ENCODE peak calls at places on chromosomes 7 and 10, in ten cellular contexts. One of them, this sample, is unnamed.

GRCh38 chr7:1505731-1506550 is 1.8 kb upstream of the INTS1 start:
- DNase-seq in adrenal gland: peak; percentile 53
- DNase-seq in glutamatergic neuron: no peak
- DNase-seq in progenitor cell of endocrine pancreas: no peak
- DNase-seq in A549: peak; percentile 78
- DNase-seq in astrocyte of the spinal cord: no peak
- DNase-seq in OCI-LY7: peak; percentile 92
- DNase-seq in Peyer's patch: no peak
- DNase-seq in cardiac muscle cell: no peak
- DNase-seq in GM10248: peak; percentile 56
- DNase-seq in this sample: no peak

GRCh38 chr7:153886506-153887391 is 165.4 kb upstream of the DPP6 start:
- DNase-seq in adrenal gland: no peak
- DNase-seq in glutamatergic neuron: no peak
- DNase-seq in progenitor cell of endocrine pancreas: no peak
- DNase-seq in A549: no peak
- DNase-seq in astrocyte of the spinal cord: peak; percentile 0
- DNase-seq in OCI-LY7: no peak
- DNase-seq in Peyer's patch: no peak
- DNase-seq in cardiac muscle cell: peak; percentile 23
- DNase-seq in GM10248: no peak
- DNase-seq in this sample: no peak

GRCh38 chr7:696426-697258 is 29.9 kb upstream of the DNAAF5 start:
- DNase-seq in adrenal gland: peak; percentile 26
- DNase-seq in glutamatergic neuron: no peak
- DNase-seq in progenitor cell of endocrine pancreas: no peak
- DNase-seq in A549: no peak
- DNase-seq in astrocyte of the spinal cord: no peak
- DNase-seq in OCI-LY7: no peak
- DNase-seq in Peyer's patch: no peak
- DNase-seq in cardiac muscle cell: no peak
- DNase-seq in GM10248: no peak
- DNase-seq in this sample: no peak

GRCh38 chr10:36621346-36621745 is 504.1 kb upstream of the ANKRD30A start:
- DNase-seq in adrenal gland: no peak
- DNase-seq in glutamatergic neuron: no peak
- DNase-seq in progenitor cell of endocrine pancreas: no peak
- DNase-seq in A549: no peak
- DNase-seq in astrocyte of the spinal cord: peak; percentile 29
- DNase-seq in OCI-LY7: no peak
- DNase-seq in Peyer's patch: no peak
- DNase-seq in cardiac muscle cell: no peak
- DNase-seq in GM10248: no peak
- DNase-seq in this sample: no peak

GRCh38 chr7:68725843-68726242 is 872.4 kb upstream of the AUTS2 start:
- DNase-seq in adrenal gland: no peak
- DNase-seq in glutamatergic neuron: no peak
- DNase-seq in progenitor cell of endocrine pancreas: no peak
- DNase-seq in A549: no peak
- DNase-seq in astrocyte of the spinal cord: no peak
- DNase-seq in OCI-LY7: peak; percentile 11
- DNase-seq in Peyer's patch: no peak
- DNase-seq in cardiac muscle cell: no peak
- DNase-seq in GM10248: no peak
- DNase-seq in this sample: no peak

GRCh38 chr10:3780766-3781457 is 4.1 kb downstream of the KLF6 start:
- DNase-seq in adrenal gland: no peak
- DNase-seq in glutamatergic neuron: no peak
- DNase-seq in progenitor cell of endocrine pancreas: no peak
- DNase-seq in A549: no peak
- DNase-seq in astrocyte of the spinal cord: peak; percentile 50
- DNase-seq in OCI-LY7: no peak
- DNase-seq in Peyer's patch: no peak
- DNase-seq in cardiac muscle cell: no peak
- DNase-seq in GM10248: no peak
- DNase-seq in this sample: no peak

GRCh38 chr7:44057181-44057848 is 8.1 kb downstream of the PGAM2 start:
- DNase-seq in adrenal gland: no peak
- DNase-seq in glutamatergic neuron: no peak
- DNase-seq in progenitor cell of endocrine pancreas: no peak
- DNase-seq in A549: no peak
- DNase-seq in astrocyte of the spinal cord: no peak
- DNase-seq in OCI-LY7: no peak
- DNase-seq in Peyer's patch: no peak
- DNase-seq in cardiac muscle cell: no peak
- DNase-seq in GM10248: no peak
- DNase-seq in this sample: no peak

GRCh38 chr10:89301721-89302445 is at the start of gene IFIT2:
- DNase-seq in adrenal gland: peak; percentile 34
- DNase-seq in glutamatergic neuron: no peak
- DNase-seq in progenitor cell of endocrine pancreas: no peak
- DNase-seq in A549: peak; percentile 37
- DNase-seq in astrocyte of the spinal cord: peak; percentile 85
- DNase-seq in OCI-LY7: peak; percentile 66
- DNase-seq in Peyer's patch: peak; percentile 59
- DNase-seq in cardiac muscle cell: no peak
- DNase-seq in GM10248: peak; percentile 59
- DNase-seq in this sample: no peak

GRCh38 chr7:80054356-80054755 is 80.3 kb upstream of the GNAI1 start:
- DNase-seq in adrenal gland: no peak
- DNase-seq in glutamatergic neuron: no peak
- DNase-seq in progenitor cell of endocrine pancreas: no peak
- DNase-seq in A549: no peak
- DNase-seq in astrocyte of the spinal cord: no peak
- DNase-seq in OCI-LY7: no peak
- DNase-seq in Peyer's patch: no peak
- DNase-seq in cardiac muscle cell: no peak
- DNase-seq in GM10248: no peak
- DNase-seq in this sample: no peak

GRCh38 chr7:24869572-24869971 is 110.4 kb downstream of the OSBPL3 start:
- DNase-seq in adrenal gland: no peak
- DNase-seq in glutamatergic neuron: no peak
- DNase-seq in progenitor cell of endocrine pancreas: no peak
- DNase-seq in A549: no peak
- DNase-seq in astrocyte of the spinal cord: peak; percentile 30
- DNase-seq in OCI-LY7: no peak
- DNase-seq in Peyer's patch: no peak
- DNase-seq in cardiac muscle cell: no peak
- DNase-seq in GM10248: no peak
- DNase-seq in this sample: no peak

GRCh38 chr10:91576096-91576545 is 56.8 kb downstream of the PPP1R3C start:
- DNase-seq in adrenal gland: no peak
- DNase-seq in glutamatergic neuron: no peak
- DNase-seq in progenitor cell of endocrine pancreas: no peak
- DNase-seq in A549: no peak
- DNase-seq in astrocyte of the spinal cord: no peak
- DNase-seq in OCI-LY7: no peak
- DNase-seq in Peyer's patch: no peak
- DNase-seq in cardiac muscle cell: no peak
- DNase-seq in GM10248: no peak
- DNase-seq in this sample: no peak

GRCh38 chr7:112042631-112043030 is 163.6 kb downstream of the DOCK4 start:
- DNase-seq in adrenal gland: no peak
- DNase-seq in glutamatergic neuron: peak; percentile 21
- DNase-seq in progenitor cell of endocrine pancreas: no peak
- DNase-seq in A549: no peak
- DNase-seq in astrocyte of the spinal cord: no peak
- DNase-seq in OCI-LY7: no peak
- DNase-seq in Peyer's patch: no peak
- DNase-seq in cardiac muscle cell: no peak
- DNase-seq in GM10248: no peak
- DNase-seq in this sample: no peak

GRCh38 chr10:44180321-44181154 is 204.4 kb downstream of the CXCL12 start:
- DNase-seq in adrenal gland: no peak
- DNase-seq in glutamatergic neuron: no peak
- DNase-seq in progenitor cell of endocrine pancreas: no peak
- DNase-seq in A549: no peak
- DNase-seq in astrocyte of the spinal cord: peak; percentile 91
- DNase-seq in OCI-LY7: no peak
- DNase-seq in Peyer's patch: no peak
- DNase-seq in cardiac muscle cell: no peak
- DNase-seq in GM10248: no peak
- DNase-seq in this sample: no peak

GRCh38 chr7:45704683-45705016 is 130.5 kb downstream of the ADCY1 start:
- DNase-seq in adrenal gland: no peak
- DNase-seq in glutamatergic neuron: no peak
- DNase-seq in progenitor cell of endocrine pancreas: no peak
- DNase-seq in A549: no peak
- DNase-seq in astrocyte of the spinal cord: no peak
- DNase-seq in OCI-LY7: no peak
- DNase-seq in Peyer's patch: no peak
- DNase-seq in cardiac muscle cell: no peak
- DNase-seq in GM10248: no peak
- DNase-seq in this sample: peak; percentile 4

GRCh38 chr10:35335718-35336083 is 608 bp upstream of the CCNY start:
- DNase-seq in adrenal gland: peak; percentile 27
- DNase-seq in glutamatergic neuron: no peak
- DNase-seq in progenitor cell of endocrine pancreas: no peak
- DNase-seq in A549: peak; percentile 44
- DNase-seq in astrocyte of the spinal cord: no peak
- DNase-seq in OCI-LY7: peak; percentile 43
- DNase-seq in Peyer's patch: peak; percentile 53
- DNase-seq in cardiac muscle cell: no peak
- DNase-seq in GM10248: no peak
- DNase-seq in this sample: peak; percentile 29

GRCh38 chr10:14325325-14325955 is 5.3 kb downstream of the FRMD4A start:
- DNase-seq in adrenal gland: peak; percentile 14
- DNase-seq in glutamatergic neuron: peak; percentile 70
- DNase-seq in progenitor cell of endocrine pancreas: peak; percentile 18
- DNase-seq in A549: peak; percentile 64
- DNase-seq in astrocyte of the spinal cord: peak; percentile 14
- DNase-seq in OCI-LY7: peak; percentile 46
- DNase-seq in Peyer's patch: no peak
- DNase-seq in cardiac muscle cell: peak; percentile 64
- DNase-seq in GM10248: peak; percentile 32
- DNase-seq in this sample: peak; percentile 89

GRCh38 chr7:131652934-131653333 is 96.5 kb upstream of the PODXL start:
- DNase-seq in adrenal gland: no peak
- DNase-seq in glutamatergic neuron: no peak
- DNase-seq in progenitor cell of endocrine pancreas: no peak
- DNase-seq in A549: peak; percentile 12
- DNase-seq in astrocyte of the spinal cord: no peak
- DNase-seq in OCI-LY7: no peak
- DNase-seq in Peyer's patch: no peak
- DNase-seq in cardiac muscle cell: no peak
- DNase-seq in GM10248: no peak
- DNase-seq in this sample: no peak

GRCh38 chr7:71615017-71615416 is 483.1 kb downstream of the GALNT17 start:
- DNase-seq in adrenal gland: peak; percentile 81
- DNase-seq in glutamatergic neuron: peak; percentile 38
- DNase-seq in progenitor cell of endocrine pancreas: no peak
- DNase-seq in A549: no peak
- DNase-seq in astrocyte of the spinal cord: no peak
- DNase-seq in OCI-LY7: no peak
- DNase-seq in Peyer's patch: no peak
- DNase-seq in cardiac muscle cell: peak; percentile 40
- DNase-seq in GM10248: no peak
- DNase-seq in this sample: no peak

GRCh38 chr10:85696893-85697292 is 669.7 kb downstream of the GRID1 start:
- DNase-seq in adrenal gland: no peak
- DNase-seq in glutamatergic neuron: no peak
- DNase-seq in progenitor cell of endocrine pancreas: no peak
- DNase-seq in A549: no peak
- DNase-seq in astrocyte of the spinal cord: no peak
- DNase-seq in OCI-LY7: no peak
- DNase-seq in Peyer's patch: no peak
- DNase-seq in cardiac muscle cell: no peak
- DNase-seq in GM10248: no peak
- DNase-seq in this sample: no peak
- TF ChIP-seq CTCF in adrenal gland: no peak
- TF ChIP-seq CTCF in glutamatergic neuron: no peak
- TF ChIP-seq CTCF in progenitor cell of endocrine pancreas: no peak
- TF ChIP-seq CTCF in A549: no peak
- TF ChIP-seq CTCF in astrocyte of the spinal cord: no peak
- TF ChIP-seq CTCF in OCI-LY7: no peak
- TF ChIP-seq CTCF in Peyer's patch: no peak
- TF ChIP-seq CTCF in cardiac muscle cell: no peak
- TF ChIP-seq CTCF in GM10248: no peak
- TF ChIP-seq CTCF in this sample: no peak

DNA sequence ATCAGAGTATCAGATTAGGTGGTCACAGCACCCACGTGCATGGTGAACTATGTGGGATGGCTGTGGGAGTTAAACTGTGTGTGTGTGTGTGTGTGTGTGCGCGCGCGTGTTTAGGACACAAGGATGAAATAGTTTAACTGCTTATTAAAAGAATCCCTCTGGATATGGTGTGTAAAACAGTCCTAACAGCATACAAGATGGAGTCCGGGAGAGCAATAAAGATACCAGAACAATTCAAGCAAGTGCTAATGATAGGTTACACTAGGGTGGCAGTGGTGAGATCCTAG is 202.2 kb downstream of the IPMK start:
- DNase-seq in adrenal gland: no peak
- DNase-seq in glutamatergic neuron: no peak
- DNase-seq in progenitor cell of endocrine pancreas: no peak
- DNase-seq in A549: no peak
- DNase-seq in astrocyte of the spinal cord: no peak
- DNase-seq in OCI-LY7: no peak
- DNase-seq in Peyer's patch: no peak
- DNase-seq in cardiac muscle cell: no peak
- DNase-seq in GM10248: no peak
- DNase-seq in this sample: no peak
- TF ChIP-seq CTCF in adrenal gland: no peak
- TF ChIP-seq CTCF in glutamatergic neuron: no peak
- TF ChIP-seq CTCF in progenitor cell of endocrine pancreas: no peak
- TF ChIP-seq CTCF in A549: no peak
- TF ChIP-seq CTCF in astrocyte of the spinal cord: no peak
- TF ChIP-seq CTCF in OCI-LY7: peak; percentile 8
- TF ChIP-seq CTCF in Peyer's patch: no peak
- TF ChIP-seq CTCF in cardiac muscle cell: no peak
- TF ChIP-seq CTCF in GM10248: no peak
- TF ChIP-seq CTCF in this sample: no peak

DNA sequence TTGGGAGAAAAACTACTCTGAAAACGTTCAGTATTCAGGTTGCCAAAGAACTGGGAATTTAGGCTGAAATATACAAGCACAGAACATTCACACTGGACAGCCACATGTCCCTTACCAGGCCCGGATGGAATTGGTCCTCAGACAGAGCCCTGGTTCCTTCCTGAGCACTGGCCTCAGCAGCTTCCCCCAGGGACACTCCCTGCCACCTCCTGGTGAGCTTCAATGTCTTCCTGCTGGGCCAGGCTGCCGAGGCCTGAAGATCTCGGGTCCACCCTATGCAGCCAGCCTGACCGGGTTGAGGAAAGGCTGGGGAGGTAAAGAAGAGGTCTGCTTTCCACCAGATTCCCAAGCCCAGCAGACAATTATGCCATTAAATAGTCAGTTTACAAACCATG is 24.8 kb downstream of the LEP start:
- DNase-seq in adrenal gland: no peak
- DNase-seq in glutamatergic neuron: no peak
- DNase-seq in progenitor cell of endocrine pancreas: no peak
- DNase-seq in A549: no peak
- DNase-seq in astrocyte of the spinal cord: no peak
- DNase-seq in OCI-LY7: no peak
- DNase-seq in Peyer's patch: no peak
- DNase-seq in cardiac muscle cell: no peak
- DNase-seq in GM10248: no peak
- DNase-seq in this sample: no peak
- TF ChIP-seq CTCF in adrenal gland: no peak
- TF ChIP-seq CTCF in glutamatergic neuron: no peak
- TF ChIP-seq CTCF in progenitor cell of endocrine pancreas: no peak
- TF ChIP-seq CTCF in A549: no peak
- TF ChIP-seq CTCF in astrocyte of the spinal cord: no peak
- TF ChIP-seq CTCF in OCI-LY7: no peak
- TF ChIP-seq CTCF in Peyer's patch: no peak
- TF ChIP-seq CTCF in cardiac muscle cell: no peak
- TF ChIP-seq CTCF in GM10248: no peak
- TF ChIP-seq CTCF in this sample: no peak

GRCh38 chr7:5997210-5997808 is 11.5 kb downstream of the PMS2 start:
- DNase-seq in adrenal gland: peak; percentile 67
- DNase-seq in glutamatergic neuron: peak; percentile 19
- DNase-seq in progenitor cell of endocrine pancreas: no peak
- DNase-seq in A549: peak; percentile 73
- DNase-seq in astrocyte of the spinal cord: peak; percentile 74
- DNase-seq in OCI-LY7: peak; percentile 75
- DNase-seq in Peyer's patch: no peak
- DNase-seq in cardiac muscle cell: peak; percentile 48
- DNase-seq in GM10248: peak; percentile 45
- DNase-seq in this sample: peak; percentile 18
- TF ChIP-seq CTCF in adrenal gland: peak; percentile 41
- TF ChIP-seq CTCF in glutamatergic neuron: peak; percentile 25
- TF ChIP-seq CTCF in progenitor cell of endocrine pancreas: peak; percentile 65
- TF ChIP-seq CTCF in A549: peak; percentile 75
- TF ChIP-seq CTCF in astrocyte of the spinal cord: peak; percentile 72
- TF ChIP-seq CTCF in OCI-LY7: peak; percentile 91
- TF ChIP-seq CTCF in Peyer's patch: peak; percentile 68
- TF ChIP-seq CTCF in cardiac muscle cell: peak; percentile 64
- TF ChIP-seq CTCF in GM10248: peak; percentile 36
- TF ChIP-seq CTCF in this sample: no peak

This sample was measured in WTC11.